ENCODE peak calls at places on chromosomes 3 and 15, in nine cellular contexts. One of them, this sample, is unnamed.

GRCh38 chr15:70336425-70337009 is 238.8 kb upstream of the TLE3 start:
- DNase-seq in WERI-Rb-1: no peak
- DNase-seq in lower lobe of right lung: no peak
- DNase-seq in mammary epithelial cell: no peak
- DNase-seq in dorsolateral prefrontal cortex: no peak
- DNase-seq in psoas muscle: no peak
- DNase-seq in stomach: no peak
- DNase-seq in ovary: no peak
- DNase-seq in naive thymus-derived CD4-positive, alpha-beta T cell: no peak
- DNase-seq in this sample: no peak

GRCh38 chr3:87397210-87397609 is 120.8 kb upstream of the POU1F1 start:
- DNase-seq in naive thymus-derived CD4-positive, alpha-beta T cell: no peak
- DNase-seq in WERI-Rb-1: no peak
- DNase-seq in ovary: no peak
- DNase-seq in stomach: no peak
- DNase-seq in mammary epithelial cell: no peak
- DNase-seq in psoas muscle: no peak
- DNase-seq in lower lobe of right lung: no peak
- DNase-seq in dorsolateral prefrontal cortex: no peak
- DNase-seq in this sample: no peak

GRCh38 chr3:131630812-131631211 is 128.0 kb upstream of the MRPL3 start:
- DNase-seq in mammary epithelial cell: no peak
- DNase-seq in dorsolateral prefrontal cortex: no peak
- DNase-seq in lower lobe of right lung: no peak
- DNase-seq in stomach: no peak
- DNase-seq in psoas muscle: no peak
- DNase-seq in ovary: no peak
- DNase-seq in WERI-Rb-1: no peak
- DNase-seq in naive thymus-derived CD4-positive, alpha-beta T cell: no peak
- DNase-seq in this sample: no peak

GRCh38 chr3:155032918-155033317 is 47.2 kb upstream of the MME start:
- DNase-seq in lower lobe of right lung: no peak
- DNase-seq in psoas muscle: no peak
- DNase-seq in naive thymus-derived CD4-positive, alpha-beta T cell: no peak
- DNase-seq in WERI-Rb-1: no peak
- DNase-seq in dorsolateral prefrontal cortex: no peak
- DNase-seq in ovary: no peak
- DNase-seq in stomach: no peak
- DNase-seq in mammary epithelial cell: no peak
- DNase-seq in this sample: no peak

GRCh38 chr3:139772539-139773500 is 95.0 kb upstream of the NMNAT3 start:
- DNase-seq in mammary epithelial cell: peak; percentile 72
- DNase-seq in lower lobe of right lung: no peak
- DNase-seq in psoas muscle: no peak
- DNase-seq in WERI-Rb-1: no peak
- DNase-seq in ovary: no peak
- DNase-seq in naive thymus-derived CD4-positive, alpha-beta T cell: no peak
- DNase-seq in stomach: no peak
- DNase-seq in dorsolateral prefrontal cortex: no peak
- DNase-seq in this sample: no peak

GRCh38 chr3:90011136-90011535 is 903.7 kb downstream of the EPHA3 start:
- DNase-seq in stomach: no peak
- DNase-seq in psoas muscle: no peak
- DNase-seq in ovary: peak; percentile 40
- DNase-seq in WERI-Rb-1: no peak
- DNase-seq in naive thymus-derived CD4-positive, alpha-beta T cell: no peak
- DNase-seq in mammary epithelial cell: no peak
- DNase-seq in lower lobe of right lung: no peak
- DNase-seq in dorsolateral prefrontal cortex: no peak
- DNase-seq in this sample: no peak

GRCh38 chr3:72123908-72124441 is 339.0 kb upstream of the PROK2 start:
- DNase-seq in stomach: peak; percentile 47
- DNase-seq in WERI-Rb-1: no peak
- DNase-seq in lower lobe of right lung: no peak
- DNase-seq in dorsolateral prefrontal cortex: no peak
- DNase-seq in mammary epithelial cell: peak; percentile 99
- DNase-seq in naive thymus-derived CD4-positive, alpha-beta T cell: no peak
- DNase-seq in psoas muscle: peak; percentile 66
- DNase-seq in ovary: no peak
- DNase-seq in this sample: no peak

GRCh38 chr15:85684174-85684710 is 110.5 kb downstream of the KLHL25 start:
- DNase-seq in naive thymus-derived CD4-positive, alpha-beta T cell: no peak
- DNase-seq in psoas muscle: no peak
- DNase-seq in stomach: no peak
- DNase-seq in WERI-Rb-1: no peak
- DNase-seq in dorsolateral prefrontal cortex: no peak
- DNase-seq in mammary epithelial cell: no peak
- DNase-seq in lower lobe of right lung: no peak
- DNase-seq in ovary: no peak
- DNase-seq in this sample: no peak

GRCh38 chr3:197520311-197521276 is 35.2 kb downstream of the BDH1 start:
- DNase-seq in psoas muscle: no peak
- DNase-seq in mammary epithelial cell: no peak
- DNase-seq in lower lobe of right lung: peak; percentile 70
- DNase-seq in naive thymus-derived CD4-positive, alpha-beta T cell: no peak
- DNase-seq in WERI-Rb-1: peak; percentile 72
- DNase-seq in ovary: no peak
- DNase-seq in stomach: peak; percentile 78
- DNase-seq in dorsolateral prefrontal cortex: peak; percentile 71
- DNase-seq in this sample: no peak

GRCh38 chr3:63910873-63911272 is 1.3 kb downstream of the SCAANT1 start:
- DNase-seq in dorsolateral prefrontal cortex: no peak
- DNase-seq in lower lobe of right lung: no peak
- DNase-seq in naive thymus-derived CD4-positive, alpha-beta T cell: no peak
- DNase-seq in psoas muscle: no peak
- DNase-seq in mammary epithelial cell: peak; percentile 29
- DNase-seq in stomach: no peak
- DNase-seq in ovary: no peak
- DNase-seq in WERI-Rb-1: no peak
- DNase-seq in this sample: no peak
- H3K4me3 ChIP-seq in dorsolateral prefrontal cortex: peak overlapping the region; percentile 86
- H3K4me3 ChIP-seq in lower lobe of right lung: peak overlapping the region; percentile 71
- H3K4me3 ChIP-seq in naive thymus-derived CD4-positive, alpha-beta T cell: peak overlapping the region; percentile 61
- H3K4me3 ChIP-seq in psoas muscle: peak overlapping the region; percentile 85
- H3K4me3 ChIP-seq in mammary epithelial cell: no peak overlapping the region
- H3K4me3 ChIP-seq in stomach: peak overlapping the region; percentile 70
- H3K4me3 ChIP-seq in ovary: peak overlapping the region; percentile 81
- H3K4me3 ChIP-seq in WERI-Rb-1: no peak overlapping the region
- H3K4me3 ChIP-seq in this sample: no peak overlapping the region

DNA sequence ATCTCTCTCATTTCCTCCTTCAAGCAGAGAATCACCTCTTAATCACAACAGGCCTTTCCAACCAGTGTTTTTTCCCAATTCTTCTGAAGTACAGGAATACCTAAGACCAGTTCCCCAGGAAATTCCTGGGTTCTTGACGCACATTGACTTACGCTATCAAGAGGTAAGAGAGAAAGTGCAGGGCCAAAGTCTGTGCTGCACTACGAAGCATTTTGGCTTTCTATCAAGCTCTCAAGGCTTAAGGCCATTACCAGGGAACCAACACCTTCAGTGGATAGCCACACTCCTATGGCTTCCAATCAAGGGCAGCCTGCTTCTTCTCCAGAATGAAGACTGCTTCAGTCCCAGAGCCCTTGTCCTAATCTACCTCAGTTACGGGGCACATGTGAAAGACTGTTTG is 11.7 kb upstream of the SEMA6D start:
- DNase-seq in dorsolateral prefrontal cortex: no peak
- DNase-seq in WERI-Rb-1: no peak
- DNase-seq in stomach: no peak
- DNase-seq in ovary: no peak
- DNase-seq in lower lobe of right lung: no peak
- DNase-seq in naive thymus-derived CD4-positive, alpha-beta T cell: no peak
- DNase-seq in psoas muscle: no peak
- DNase-seq in mammary epithelial cell: no peak
- DNase-seq in this sample: no peak
- H3K27ac ChIP-seq in dorsolateral prefrontal cortex: no peak overlapping the region
- H3K27ac ChIP-seq in WERI-Rb-1: no peak overlapping the region
- H3K27ac ChIP-seq in stomach: no peak overlapping the region
- H3K27ac ChIP-seq in ovary: no peak overlapping the region
- H3K27ac ChIP-seq in lower lobe of right lung: no peak overlapping the region
- H3K27ac ChIP-seq in naive thymus-derived CD4-positive, alpha-beta T cell: no peak overlapping the region
- H3K27ac ChIP-seq in psoas muscle: no peak overlapping the region
- H3K27ac ChIP-seq in mammary epithelial cell: no peak overlapping the region
- H3K27ac ChIP-seq in this sample: no peak overlapping the region

DNA sequence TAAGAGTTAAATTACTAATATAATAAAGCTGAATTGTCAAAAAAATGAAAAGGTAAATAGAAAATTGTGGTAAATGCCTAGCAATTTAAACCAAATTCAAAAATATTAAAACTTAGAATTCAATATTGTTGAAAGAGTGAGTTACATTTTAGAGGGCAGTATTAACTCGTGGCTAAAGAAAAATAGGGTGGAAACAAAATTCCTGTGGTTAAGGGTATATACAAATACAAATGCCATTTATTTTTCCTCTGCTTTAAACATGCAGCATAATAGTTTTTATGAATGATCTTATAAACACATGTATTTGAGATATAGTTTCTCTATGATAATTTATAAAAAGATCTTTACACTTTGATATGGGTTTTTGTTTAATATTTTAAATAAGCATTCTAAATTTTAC is 79.0 kb downstream of the NEDD4 start:
- DNase-seq in ovary: no peak
- DNase-seq in lower lobe of right lung: no peak
- DNase-seq in naive thymus-derived CD4-positive, alpha-beta T cell: no peak
- DNase-seq in WERI-Rb-1: no peak
- DNase-seq in psoas muscle: no peak
- DNase-seq in dorsolateral prefrontal cortex: no peak
- DNase-seq in mammary epithelial cell: no peak
- DNase-seq in stomach: no peak
- DNase-seq in this sample: no peak
- H3K4me3 ChIP-seq in ovary: no peak overlapping the region
- H3K4me3 ChIP-seq in lower lobe of right lung: no peak overlapping the region
- H3K4me3 ChIP-seq in naive thymus-derived CD4-positive, alpha-beta T cell: no peak overlapping the region
- H3K4me3 ChIP-seq in WERI-Rb-1: no peak overlapping the region
- H3K4me3 ChIP-seq in psoas muscle: peak overlapping the region; percentile 68
- H3K4me3 ChIP-seq in dorsolateral prefrontal cortex: no peak overlapping the region
- H3K4me3 ChIP-seq in mammary epithelial cell: no peak overlapping the region
- H3K4me3 ChIP-seq in stomach: no peak overlapping the region
- H3K4me3 ChIP-seq in this sample: no peak overlapping the region

DNA sequence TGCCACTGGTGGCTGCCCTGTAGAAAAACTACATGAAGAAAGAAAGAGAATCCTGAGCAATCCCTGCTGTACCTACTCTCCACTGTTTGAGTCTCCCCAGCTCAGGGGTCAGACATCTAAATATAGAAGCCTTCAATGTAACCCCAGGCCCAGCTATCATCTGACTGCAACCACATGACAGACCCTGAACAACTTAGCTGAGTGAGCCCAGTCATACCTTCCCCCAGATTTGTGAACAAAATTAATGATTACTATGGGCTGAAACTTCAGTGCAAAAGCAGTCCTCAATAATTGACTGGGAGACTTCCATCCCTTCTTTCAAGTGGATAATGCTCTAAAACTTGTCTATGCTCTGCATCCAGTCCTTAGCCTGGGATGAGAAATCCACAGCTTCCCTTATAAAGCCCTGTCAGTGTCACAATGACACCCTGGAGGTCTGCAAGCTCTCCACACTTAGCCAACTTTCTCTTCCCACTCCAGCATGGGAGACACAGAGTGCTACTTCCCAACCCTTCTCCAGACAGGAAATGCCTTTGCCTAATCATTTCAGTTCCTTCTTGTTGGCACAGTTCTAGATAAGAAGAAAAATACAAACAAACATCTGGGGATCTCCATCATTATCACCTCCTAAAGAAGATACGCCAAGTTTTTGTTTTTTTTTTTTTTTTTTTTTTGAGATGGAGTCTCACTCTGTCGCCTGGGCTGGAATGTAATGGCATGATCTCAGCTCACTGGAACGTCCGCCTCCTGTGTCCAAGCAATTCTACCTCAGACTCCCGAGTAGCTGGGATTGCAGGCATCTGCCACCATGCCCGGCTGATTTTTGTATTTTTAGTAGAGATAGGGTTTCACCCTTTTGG is 198.5 kb upstream of the GADL1 start:
- DNase-seq in psoas muscle: peak; percentile 31
- DNase-seq in mammary epithelial cell: no peak
- DNase-seq in WERI-Rb-1: no peak
- DNase-seq in lower lobe of right lung: no peak
- DNase-seq in ovary: no peak
- DNase-seq in stomach: no peak
- DNase-seq in naive thymus-derived CD4-positive, alpha-beta T cell: no peak
- DNase-seq in dorsolateral prefrontal cortex: no peak
- DNase-seq in this sample: no peak
- H3K27ac ChIP-seq in psoas muscle: peak overlapping the region; percentile 43
- H3K27ac ChIP-seq in mammary epithelial cell: no peak overlapping the region
- H3K27ac ChIP-seq in WERI-Rb-1: no peak overlapping the region
- H3K27ac ChIP-seq in lower lobe of right lung: no peak overlapping the region
- H3K27ac ChIP-seq in ovary: no peak overlapping the region
- H3K27ac ChIP-seq in stomach: no peak overlapping the region
- H3K27ac ChIP-seq in naive thymus-derived CD4-positive, alpha-beta T cell: no peak overlapping the region
- H3K27ac ChIP-seq in dorsolateral prefrontal cortex: no peak overlapping the region
- H3K27ac ChIP-seq in this sample: no peak overlapping the region

DNA sequence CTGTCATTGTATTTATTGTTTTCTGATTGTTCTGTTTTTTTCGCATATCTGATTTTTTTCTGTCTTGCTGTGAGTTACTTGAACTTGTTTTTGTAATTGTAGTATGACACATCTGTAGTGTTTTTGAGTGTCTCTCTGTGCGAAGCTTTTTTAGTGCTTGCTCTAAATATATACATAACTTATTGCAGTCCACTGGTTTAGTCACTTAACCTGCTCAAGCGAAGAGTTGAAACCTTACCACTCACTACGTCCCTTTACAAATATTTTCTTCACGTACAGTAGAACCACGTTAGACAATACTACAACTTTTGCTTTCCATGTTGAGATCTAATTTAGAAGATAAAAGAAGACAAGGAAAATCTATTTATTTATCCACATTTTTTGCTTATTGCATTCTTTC is 713.0 kb upstream of the GRM7 start:
- DNase-seq in mammary epithelial cell: no peak
- DNase-seq in lower lobe of right lung: no peak
- DNase-seq in stomach: no peak
- DNase-seq in WERI-Rb-1: no peak
- DNase-seq in psoas muscle: no peak
- DNase-seq in ovary: no peak
- DNase-seq in dorsolateral prefrontal cortex: no peak
- DNase-seq in naive thymus-derived CD4-positive, alpha-beta T cell: no peak
- DNase-seq in this sample: no peak
- H3K4me3 ChIP-seq in mammary epithelial cell: no peak overlapping the region
- H3K4me3 ChIP-seq in lower lobe of right lung: no peak overlapping the region
- H3K4me3 ChIP-seq in stomach: no peak overlapping the region
- H3K4me3 ChIP-seq in WERI-Rb-1: no peak overlapping the region
- H3K4me3 ChIP-seq in psoas muscle: no peak overlapping the region
- H3K4me3 ChIP-seq in ovary: no peak overlapping the region
- H3K4me3 ChIP-seq in dorsolateral prefrontal cortex: no peak overlapping the region
- H3K4me3 ChIP-seq in naive thymus-derived CD4-positive, alpha-beta T cell: no peak overlapping the region
- H3K4me3 ChIP-seq in this sample: no peak overlapping the region

DNA sequence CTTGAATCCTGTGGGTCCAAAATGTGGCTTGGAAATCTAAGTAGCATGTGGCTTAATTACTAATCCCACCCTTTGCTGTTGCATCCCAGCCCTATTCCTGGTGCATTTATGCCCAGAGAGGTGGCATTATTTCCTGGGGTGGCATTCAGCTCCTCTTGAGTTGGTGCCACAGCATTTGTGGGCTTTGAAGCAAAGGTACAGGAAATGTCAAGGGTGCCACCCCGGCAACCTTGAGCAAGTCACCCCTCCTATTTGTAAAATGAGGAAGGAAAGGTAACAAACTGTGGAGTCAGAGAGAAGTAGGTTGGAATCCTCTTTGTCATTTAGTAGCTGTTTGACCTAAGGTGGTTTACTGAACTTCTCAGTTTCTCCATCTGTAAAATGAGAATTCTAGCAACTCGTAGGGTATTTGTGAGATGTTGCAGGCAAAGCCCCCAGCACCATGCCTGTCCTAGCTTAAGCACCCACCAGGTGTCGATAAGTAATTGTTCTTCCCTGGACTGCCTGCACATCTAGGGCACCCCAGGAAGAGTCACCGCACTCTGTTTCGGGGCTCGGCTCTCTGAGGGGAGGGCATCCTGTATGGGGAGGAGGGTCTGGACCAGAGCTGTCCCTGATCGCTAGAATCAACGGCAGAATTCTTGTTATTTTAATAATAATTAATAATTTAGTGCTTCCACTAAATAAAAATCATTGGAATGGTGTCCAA is 17.1 kb downstream of the ISG20 start:
- DNase-seq in mammary epithelial cell: no peak
- DNase-seq in ovary: no peak
- DNase-seq in stomach: peak; percentile 1
- DNase-seq in psoas muscle: no peak
- DNase-seq in lower lobe of right lung: no peak
- DNase-seq in dorsolateral prefrontal cortex: no peak
- DNase-seq in WERI-Rb-1: no peak
- DNase-seq in naive thymus-derived CD4-positive, alpha-beta T cell: no peak
- DNase-seq in this sample: no peak
- H3K27ac ChIP-seq in mammary epithelial cell: no peak overlapping the region
- H3K27ac ChIP-seq in ovary: no peak overlapping the region
- H3K27ac ChIP-seq in stomach: no peak overlapping the region
- H3K27ac ChIP-seq in psoas muscle: no peak overlapping the region
- H3K27ac ChIP-seq in lower lobe of right lung: no peak overlapping the region
- H3K27ac ChIP-seq in dorsolateral prefrontal cortex: no peak overlapping the region
- H3K27ac ChIP-seq in WERI-Rb-1: no peak overlapping the region
- H3K27ac ChIP-seq in naive thymus-derived CD4-positive, alpha-beta T cell: peak overlapping the region; percentile 59
- H3K27ac ChIP-seq in this sample: no peak overlapping the region

This sample was measured in iPS DF 6.9.